ENCODE peak calls at places on chromosomes 4 and X, in seven cellular contexts. N is suprapubic skin, G is left lung, X is fibroblast of lung, L is psoas muscle, C is IMR-90, F is gastrocnemius medialis. J is an unnamed sample.

GRCh38 chr4:37188100-37188499 is 56.4 kb upstream of the NWD2 start:
- DNase-seq in N (no peak), G (no peak), X (no peak), L (no peak), C (no peak), F (no peak), J (no peak)

GRCh38 chr4:186587416-186588018 is 32.1 kb upstream of the MTNR1A start:
- DNase-seq in N (peak; percentile 70), G (peak; percentile 63), X (peak; percentile 41), L (peak; percentile 59), C (peak; percentile 65), F (no peak), J (peak; percentile 87)

GRCh38 chrX:97846228-97846627 is 962.5 kb downstream of the RPA4 start:
- DNase-seq in N (no peak), G (no peak), X (no peak), L (no peak), C (no peak), F (no peak), J (no peak)

GRCh38 chr4:40811886-40812857 is 62.4 kb downstream of the NSUN7 start:
- DNase-seq in N (no peak), G (no peak), X (peak; percentile 62), L (no peak), C (peak; percentile 32), F (no peak), J (peak; percentile 3)

GRCh38 chr4:76197971-76198410 is 15.6 kb downstream of the SCARB2 start:
- DNase-seq in N (no peak), G (peak; percentile 76), X (peak; percentile 89), L (peak; percentile 55), C (peak; percentile 69), F (peak; percentile 53), J (peak; percentile 74)

GRCh38 chr4:5517372-5517771 is 191.0 kb downstream of the EVC2 start:
- DNase-seq in N (no peak), G (no peak), X (peak; percentile 45), L (no peak), C (peak; percentile 63), F (no peak), J (no peak)

GRCh38 chrX:1442016-1442665 is 10.6 kb downstream of the ASMTL start:
- DNase-seq in N (peak; percentile 22), G (no peak), X (no peak), L (no peak), C (no peak), F (no peak), J (no peak)

GRCh38 chr4:38123555-38123954 is 163.4 kb downstream of the PTTG2 start:
- DNase-seq in N (no peak), G (no peak), X (no peak), L (no peak), C (no peak), F (no peak), J (no peak)

GRCh38 chr4:181143241-181143854 is 1099.9 kb upstream of the TENM3 start:
- DNase-seq in N (peak; percentile 79), G (peak; percentile 54), X (peak; percentile 62), L (peak; percentile 71), C (peak; percentile 72), F (peak; percentile 19), J (peak; percentile 92)

GRCh38 chrX:142702749-142703148 is 323.0 kb upstream of the SPANXN4 start:
- DNase-seq in N (no peak), G (no peak), X (no peak), L (no peak), C (no peak), F (no peak), J (no peak)

GRCh38 chrX:24025741-24026402 is 1.1 kb downstream of the KLHL15 start:
- DNase-seq in N (peak; percentile 65), G (no peak), X (peak; percentile 68), L (no peak), C (peak; percentile 81), F (peak; percentile 15), J (peak; percentile 73)

GRCh38 chr4:37434469-37434868 is 189.9 kb downstream of the NWD2 start:
- DNase-seq in N (no peak), G (no peak), X (no peak), L (no peak), C (peak; percentile 10), F (no peak), J (peak; percentile 4)

GRCh38 chrX:112746812-112747630 is 67.3 kb upstream of the LHFPL1 start:
- DNase-seq in N (no peak), G (no peak), X (peak; percentile 63), L (no peak), C (peak; percentile 31), F (no peak), J (no peak)

GRCh38 chr4:118898684-118899138 is 10.1 kb downstream of the SYNPO2 start:
- DNase-seq in N (no peak), G (no peak), X (no peak), L (peak; percentile 51), C (no peak), F (peak; percentile 29), J (no peak)

GRCh38 chrX:16970977-16971376 is 24.5 kb downstream of the REPS2 start:
- DNase-seq in N (no peak), G (no peak), X (peak; percentile 76), L (no peak), C (peak; percentile 30), F (no peak), J (no peak)

DNA sequence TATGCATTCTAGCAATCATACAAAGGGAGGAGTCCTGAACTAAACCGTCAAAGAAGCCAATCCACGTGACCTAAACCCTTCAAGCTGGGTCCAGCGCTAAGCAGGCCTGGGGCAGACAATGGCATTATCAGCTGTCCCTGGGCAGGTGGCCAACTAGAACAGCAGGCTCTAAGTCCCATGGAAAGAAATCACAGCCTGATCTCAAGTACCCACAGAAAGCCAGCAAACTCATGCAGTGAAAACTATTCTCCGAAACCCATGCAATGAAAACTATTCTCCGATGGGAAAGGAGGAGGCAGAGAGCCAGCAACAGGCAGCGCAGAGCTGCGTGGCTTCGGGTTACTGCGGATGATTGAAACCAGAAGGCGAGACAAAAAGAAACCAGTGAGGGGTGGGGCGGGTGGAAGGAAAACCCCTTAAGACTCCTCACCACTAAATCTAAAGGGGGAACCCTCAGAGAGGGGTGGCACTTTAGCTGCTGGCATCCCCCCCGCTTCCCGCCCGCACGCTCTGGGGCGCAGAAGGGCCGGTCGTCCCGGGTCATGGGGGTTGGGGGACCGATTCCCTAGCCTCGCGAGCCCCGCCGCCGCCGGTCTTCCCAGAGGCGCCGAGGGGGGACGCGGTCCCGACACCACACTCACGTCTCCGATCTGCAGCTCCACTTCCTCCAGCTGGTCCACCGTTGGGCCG is 567 bp downstream of the C4orf46 start:
- DNase-seq in N (peak; percentile 77), G (peak; percentile 68), X (peak; percentile 84), L (peak; percentile 57), C (peak; percentile 76), F (peak; percentile 30), J (peak; percentile 92)
- H3K4me1 ChIP-seq in N (peaks cover 19% of the 10 kb centered on the region), G (peaks cover 8% of the 10 kb centered on the region), X (no peaks in the 10 kb centered on the region), L (peaks cover 34% of the 10 kb centered on the region), C (no peaks in the 10 kb centered on the region), F (peaks cover 24% of the 10 kb centered on the region), J (peaks cover 11% of the 10 kb centered on the region)

GRCh38 chr4:179750374-179750773 is 2308.1 kb upstream of the AGA start:
- DNase-seq in N (no peak), G (no peak), X (peak; percentile 9), L (no peak), C (peak; percentile 51), F (no peak), J (no peak)

GRCh38 chr4:179751669-179752068 is 2309.4 kb upstream of the AGA start:
- DNase-seq in N (no peak), G (no peak), X (no peak), L (no peak), C (no peak), F (no peak), J (no peak)

DNA sequence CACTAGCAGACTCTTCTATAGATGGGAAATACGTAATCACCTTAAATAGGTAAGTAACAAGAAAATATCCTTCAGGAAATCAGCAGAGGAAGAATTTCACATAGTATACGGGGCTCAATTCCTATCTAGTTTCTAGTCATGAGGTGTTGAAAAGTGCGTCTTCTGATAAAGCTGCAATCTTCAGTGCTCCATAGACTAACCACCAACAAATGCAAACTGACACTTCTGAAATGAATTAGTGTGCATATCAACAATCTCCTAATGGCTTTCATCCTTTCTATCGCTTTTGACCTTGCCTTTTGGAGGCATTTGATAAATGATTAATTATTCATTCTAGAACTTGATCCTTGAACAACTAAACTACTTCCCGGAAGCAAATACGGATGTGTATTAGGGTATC is 2306.6 kb upstream of the AGA start:
- DNase-seq in N (no peak), G (no peak), X (no peak), L (no peak), C (no peak), F (no peak), J (no peak)
- H3K4me1 ChIP-seq in N (no peaks in the 10 kb centered on the region), G (no peaks in the 10 kb centered on the region), X (no peaks in the 10 kb centered on the region), L (no peaks in the 10 kb centered on the region), C (no peaks in the 10 kb centered on the region), F (no peaks in the 10 kb centered on the region), J (no peaks in the 10 kb centered on the region)

DNA sequence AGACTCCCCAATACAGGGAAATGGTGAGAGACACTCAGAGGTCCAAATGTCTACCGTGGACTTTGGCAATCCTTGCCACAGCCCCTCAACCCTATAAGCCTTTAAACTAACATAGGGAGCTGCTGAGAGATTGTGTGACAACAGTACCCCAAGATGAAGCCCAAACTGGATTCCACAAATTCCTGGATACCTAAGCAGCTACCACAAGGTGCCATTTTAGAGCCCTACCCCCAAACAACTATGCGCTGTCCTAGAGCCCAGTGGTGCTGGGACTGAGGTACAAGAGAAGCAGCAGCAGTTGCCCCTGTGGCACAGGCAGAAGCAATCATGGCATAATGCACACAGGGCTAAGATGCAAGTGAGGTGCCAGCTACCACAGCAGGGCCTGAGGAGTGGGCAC is 2.7 kb upstream of the TMPRSS11F start:
- DNase-seq in N (no peak), G (no peak), X (no peak), L (no peak), C (no peak), F (no peak), J (no peak)
- H3K4me1 ChIP-seq in N (peaks cover 8% of the 10 kb centered on the region), G (no peaks in the 10 kb centered on the region), X (no peaks in the 10 kb centered on the region), L (no peaks in the 10 kb centered on the region), C (no peaks in the 10 kb centered on the region), F (no peaks in the 10 kb centered on the region), J (no peaks in the 10 kb centered on the region)

GRCh38 chr4:1755297-1755696 is 34.0 kb downstream of the TACC3 start:
- DNase-seq in N (no peak), G (no peak), X (no peak), L (no peak), C (no peak), F (no peak), J (no peak)

GRCh38 chr4:1756079-1756478 is 34.8 kb downstream of the TACC3 start:
- DNase-seq in N (no peak), G (no peak), X (no peak), L (no peak), C (no peak), F (no peak), J (no peak)

GRCh38 chr4:1753256-1753655 is 31.9 kb downstream of the TACC3 start:
- DNase-seq in N (no peak), G (no peak), X (no peak), L (no peak), C (no peak), F (no peak), J (no peak)

GRCh38 chr4:1753692-1754311 is 32.5 kb downstream of the TACC3 start:
- DNase-seq in N (no peak), G (no peak), X (no peak), L (no peak), C (no peak), F (no peak), J (no peak)

DNA sequence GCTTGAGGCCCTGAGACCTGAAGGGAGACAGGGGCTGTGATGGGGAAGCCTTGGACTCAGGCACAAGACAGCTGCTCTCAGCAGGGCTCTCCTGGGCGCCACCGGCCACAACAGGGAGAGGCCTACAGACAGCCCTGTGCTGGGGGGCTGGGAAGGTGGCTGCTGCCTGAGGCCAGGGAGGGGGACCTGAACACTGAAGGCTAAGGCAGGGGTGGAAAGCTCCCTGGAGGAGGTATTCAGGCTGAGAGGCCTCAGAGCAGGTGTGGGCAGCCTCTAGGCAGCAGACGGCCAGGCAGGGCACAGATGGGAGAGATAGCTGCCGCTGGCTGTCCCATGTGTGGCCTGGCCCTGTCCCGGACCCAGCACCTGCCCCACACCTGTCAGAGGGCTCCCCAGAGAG is 33.0 kb downstream of the TACC3 start:
- DNase-seq in N (no peak), G (no peak), X (no peak), L (no peak), C (no peak), F (no peak), J (no peak)
- H3K4me1 ChIP-seq in N (peaks cover 82% of the 10 kb centered on the region), G (peaks cover 13% of the 10 kb centered on the region), X (no peaks in the 10 kb centered on the region), L (no peaks in the 10 kb centered on the region), C (no peaks in the 10 kb centered on the region), F (no peaks in the 10 kb centered on the region), J (no peaks in the 10 kb centered on the region)